ENCODE peak calls at places on chromosome 15, in five cellular contexts. R is CD8-positive, alpha-beta memory T cell; I is GM20000; T is keratinocyte; J is stimulated activated CD4-positive, alpha-beta T cell treated with anti-CD3 and anti-CD28 coated beads, Interleukin-4, amount 100 ng/mL, for 1 hour. M is an unnamed sample.

GRCh38 chr15:88469321-88469720 is 1.8 kb downstream of the MRPS11 start:
- DNase-seq in R (no peak), I (no peak), T (no peak), J (no peak), M (no peak)

GRCh38 chr15:91482799-91483198 is 370.7 kb upstream of the SLCO3A1 start:
- DNase-seq in R (peak), I (no peak), T (no peak), J (no peak), M (no peak)

GRCh38 chr15:92958105-92958504 is 58.0 kb downstream of the CHD2 start:
- DNase-seq in R (peak), I (no peak), T (no peak), J (peak), M (no peak)

GRCh38 chr15:65084500-65085206 is 8.1 kb downstream of the KBTBD13 start:
- DNase-seq in R (no peak), I (no peak), T (no peak), J (no peak), M (no peak)

GRCh38 chr15:90893175-90894090 is 9.1 kb downstream of the FES start:
- DNase-seq in R (no peak), I (no peak), T (no peak), J (no peak), M (peak)

GRCh38 chr15:25937796-25938195 is 74.7 kb upstream of the ATP10A start:
- DNase-seq in R (no peak), I (no peak), T (no peak), J (no peak), M (no peak)

GRCh38 chr15:44537728-44538240 is 837 bp downstream of the EIF3J start:
- DNase-seq in R (no peak), I (peak), T (no peak), J (no peak), M (peak)

GRCh38 chr15:40310001-40310959 is 2.5 kb upstream of the PLCB2 start:
- DNase-seq in R (peak), I (peak), T (no peak), J (peak), M (peak)

GRCh38 chr15:25863067-25863967 is at the start of gene ATP10A:
- DNase-seq in R (peak), I (no peak), T (no peak), J (peak), M (no peak)

GRCh38 chr15:52083603-52084002 is 29.0 kb downstream of the BCL2L10 start:
- DNase-seq in R (no peak), I (no peak), T (no peak), J (no peak), M (no peak)

GRCh38 chr15:85760049-85760448 is 34.7 kb downstream of the KLHL25 start:
- DNase-seq in R (no peak), I (no peak), T (no peak), J (no peak), M (no peak)

GRCh38 chr15:79370716-79371115 is 59.8 kb downstream of the TMED3 start:
- DNase-seq in R (no peak), I (no peak), T (no peak), J (no peak), M (no peak)

GRCh38 chr15:88234711-88235110 is 21.8 kb downstream of the NTRK3 start:
- DNase-seq in R (no peak), I (no peak), T (no peak), J (no peak), M (no peak)

GRCh38 chr15:93088200-93088980 is 621 bp downstream of the RGMA start:
- DNase-seq in R (peak), I (peak), T (no peak), J (no peak), M (no peak)

GRCh38 chr15:98397411-98397810 is 250.9 kb upstream of the IGF1R start:
- DNase-seq in R (no peak), I (no peak), T (no peak), J (no peak), M (no peak)

GRCh38 chr15:87294854-87295253 is 961.7 kb downstream of the NTRK3 start:
- DNase-seq in R (no peak), I (no peak), T (no peak), J (no peak), M (no peak)

GRCh38 chr15:43883571-43883970 is 56.8 kb downstream of the WDR76 start:
- DNase-seq in R (no peak), I (no peak), T (no peak), J (no peak), M (no peak)

GRCh38 chr15:98713585-98714001 is 65.3 kb downstream of the IGF1R start:
- DNase-seq in R (no peak), I (no peak), T (no peak), J (no peak), M (no peak)

GRCh38 chr15:89096664-89097063 is 8.4 kb downstream of the ABHD2 start:
- DNase-seq in R (no peak), I (no peak), T (no peak), J (no peak), M (no peak)

GRCh38 chr15:92322566-92323355 is 70.9 kb upstream of the ST8SIA2 start:
- DNase-seq in R (no peak), I (no peak), T (no peak), J (no peak), M (no peak)

GRCh38 chr15:31278544-31279220 is 48.0 kb upstream of the KLF13 start:
- DNase-seq in R (no peak), I (no peak), T (no peak), J (no peak), M (no peak)

GRCh38 chr15:70323111-70323851 is 225.6 kb upstream of the TLE3 start:
- DNase-seq in R (no peak), I (no peak), T (no peak), J (no peak), M (no peak)

GRCh38 chr15:94047566-94047965 is 183.8 kb upstream of the MCTP2 start:
- DNase-seq in R (no peak), I (no peak), T (no peak), J (no peak), M (no peak)

GRCh38 chr15:94286581-94286980 is 55.2 kb downstream of the MCTP2 start:
- DNase-seq in R (no peak), I (no peak), T (no peak), J (no peak), M (peak)

GRCh38 chr15:51879555-51879954 is 50.1 kb downstream of the TMOD3 start:
- DNase-seq in R (no peak), I (no peak), T (no peak), J (no peak), M (no peak)

GRCh38 chr15:93265046-93265658 is 176.1 kb upstream of the RGMA start:
- DNase-seq in R (no peak), I (no peak), T (no peak), J (no peak), M (no peak)

GRCh38 chr15:31268911-31269784 is 57.5 kb upstream of the KLF13 start:
- DNase-seq in R (no peak), I (no peak), T (no peak), J (no peak), M (no peak)

GRCh38 chr15:62809106-62809967 is 233.2 kb upstream of the TPM1 start:
- DNase-seq in R (no peak), I (no peak), T (no peak), J (no peak), M (no peak)

M was measured in NAMALWA.